ENCODE peak calls at places on chromosomes 16 and 17, in nine cellular contexts. Y is AG04450, G is testis, X is K562, Q is PC-3, U is tibial nerve, M is uterus, T is ovary, P is right lobe of liver. O is an unnamed sample.

GRCh38 chr17:35227546-35227945 is 15.3 kb upstream of the SLFN5 start:
- DNase-seq in Y (no peak), G (no peak), X (no peak), Q (no peak), U (no peak), M (no peak), T (no peak), P (no peak), O (no peak)

GRCh38 chr17:8606415-8606814 is 24.1 kb downstream of the MYH10 start:
- DNase-seq in Y (no peak), G (no peak), X (no peak), Q (no peak), U (no peak), M (no peak), T (no peak), P (no peak), O (no peak)

GRCh38 chr16:73319747-73320146 is 271.8 kb upstream of the ZFHX3 start:
- DNase-seq in Y (no peak), G (peak; percentile 24), X (no peak), Q (no peak), U (no peak), M (no peak), T (no peak), P (no peak), O (no peak)

GRCh38 chr17:77451894-77452852 is 311.4 kb downstream of the SEC14L1 start:
- DNase-seq in Y (no peak), G (peak; percentile 80), X (peak; percentile 57), Q (no peak), U (peak; percentile 67), M (peak; percentile 79), T (peak; percentile 77), P (no peak), O (no peak)

GRCh38 chr17:48160177-48160967 is 52.8 kb downstream of the SNX11 start:
- DNase-seq in Y (no peak), G (no peak), X (no peak), Q (no peak), U (no peak), M (no peak), T (no peak), P (peak; percentile 63), O (no peak)

GRCh38 chr17:4176803-4177472 is 33.9 kb downstream of the CYB5D2 start:
- DNase-seq in Y (no peak), G (no peak), X (no peak), Q (no peak), U (no peak), M (no peak), T (no peak), P (no peak), O (no peak)

GRCh38 chr17:33939959-33940358 is 315.1 kb upstream of the CCL2 start:
- DNase-seq in Y (no peak), G (no peak), X (no peak), Q (no peak), U (no peak), M (no peak), T (no peak), P (no peak), O (no peak)

GRCh38 chr17:28763804-28764266 is 20.0 kb downstream of the TRAF4 start:
- DNase-seq in Y (peak; percentile 51), G (peak; percentile 93), X (peak; percentile 87), Q (peak; percentile 85), U (peak; percentile 99), M (peak; percentile 85), T (peak; percentile 88), P (no peak), O (peak; percentile 63)

GRCh38 chr17:10224592-10225195 is 26.3 kb upstream of the GAS7 start:
- DNase-seq in Y (no peak), G (no peak), X (no peak), Q (no peak), U (no peak), M (no peak), T (no peak), P (no peak), O (no peak)

GRCh38 chr17:80259642-80260535 is 763 bp upstream of the RNF213 start:
- DNase-seq in Y (no peak), G (peak; percentile 62), X (peak; percentile 78), Q (peak; percentile 73), U (peak; percentile 21), M (peak; percentile 55), T (peak; percentile 66), P (peak; percentile 85), O (peak; percentile 79)

GRCh38 chr17:74089869-74090464 is 113.5 kb upstream of the RPL38 start:
- DNase-seq in Y (no peak), G (peak; percentile 75), X (peak; percentile 71), Q (peak; percentile 77), U (peak; percentile 8), M (no peak), T (no peak), P (peak; percentile 64), O (peak; percentile 25)

GRCh38 chr17:81345211-81346089 is 49.8 kb upstream of the BAHCC1 start:
- DNase-seq in Y (no peak), G (peak; percentile 63), X (peak; percentile 90), Q (peak; percentile 87), U (peak; percentile 66), M (peak; percentile 88), T (peak; percentile 86), P (peak; percentile 94), O (peak; percentile 52)
- TF ChIP-seq CTCF in Y (peak; percentile 46), G (peak; percentile 36), X (peak; percentile 15), Q (peak; percentile 7), U (peak; percentile 25), M (peak; percentile 37), T (peak; percentile 42), P (peak; percentile 43), O (no peak)

GRCh38 chr17:13581925-13582324 is 19.8 kb downstream of the HS3ST3A1 start:
- DNase-seq in Y (no peak), G (no peak), X (no peak), Q (no peak), U (no peak), M (no peak), T (no peak), P (no peak), O (no peak)

GRCh38 chr17:13575466-13575865 is 26.3 kb downstream of the HS3ST3A1 start:
- DNase-seq in Y (no peak), G (no peak), X (no peak), Q (no peak), U (no peak), M (no peak), T (no peak), P (no peak), O (no peak)

GRCh38 chr17:13575922-13576419 is 25.8 kb downstream of the HS3ST3A1 start:
- DNase-seq in Y (no peak), G (no peak), X (no peak), Q (no peak), U (no peak), M (no peak), T (no peak), P (no peak), O (no peak)

GRCh38 chr17:13572581-13572980 is 29.1 kb downstream of the HS3ST3A1 start:
- DNase-seq in Y (no peak), G (no peak), X (no peak), Q (no peak), U (no peak), M (no peak), T (no peak), P (no peak), O (no peak)

GRCh38 chr17:13576661-13577526 is 24.8 kb downstream of the HS3ST3A1 start:
- DNase-seq in Y (no peak), G (no peak), X (no peak), Q (peak; percentile 50), U (no peak), M (no peak), T (no peak), P (no peak), O (no peak)
- TF ChIP-seq CTCF in Y (no peak), G (no peak), X (no peak), Q (peak; percentile 57), U (no peak), M (no peak), T (no peak), P (no peak), O (no peak)

DNA sequence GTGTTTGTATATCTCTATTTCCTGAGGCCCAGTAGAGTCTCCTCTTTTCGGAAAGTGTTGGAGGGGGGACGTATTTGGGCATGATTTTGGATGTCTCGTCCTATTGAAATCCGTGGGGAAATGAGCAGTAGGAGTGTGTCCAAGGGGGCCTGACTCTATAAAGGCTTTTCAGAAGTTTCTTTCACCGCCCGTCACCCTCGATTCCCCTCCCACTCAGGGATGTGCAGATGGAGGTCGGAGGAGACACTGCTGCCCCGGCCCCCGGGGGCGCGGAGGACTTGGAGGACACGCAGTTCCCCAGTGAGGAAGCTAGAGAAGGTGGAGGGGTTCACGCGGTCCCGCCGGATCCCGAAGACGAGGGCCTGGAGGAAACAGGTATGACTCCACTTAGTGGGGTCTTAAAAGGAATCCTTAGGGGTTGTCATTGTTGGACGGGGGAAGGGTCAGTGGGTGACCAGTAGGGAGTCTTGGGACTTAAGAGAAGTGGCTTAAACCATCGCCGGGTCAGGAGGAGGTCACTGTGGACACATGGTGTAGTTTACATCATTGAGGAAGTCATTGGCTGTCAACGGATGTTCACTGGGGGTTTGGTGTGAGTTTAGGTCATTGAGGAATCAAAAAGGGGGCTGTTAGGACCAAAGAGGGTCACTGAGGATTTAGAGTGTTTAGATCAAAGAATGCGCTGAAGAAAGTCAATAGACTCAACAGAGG is 424 bp downstream of the MON1B start:
- DNase-seq in Y (no peak), G (no peak), X (peak; percentile 65), Q (no peak), U (no peak), M (peak; percentile 31), T (no peak), P (peak; percentile 67), O (no peak)
- TF ChIP-seq CTCF in Y (no peak), G (no peak), X (no peak), Q (no peak), U (no peak), M (no peak), T (peak; percentile 1), P (no peak), O (no peak)

GRCh38 chr17:60311936-60312335 is 80.0 kb downstream of the USP32 start:
- DNase-seq in Y (no peak), G (no peak), X (no peak), Q (no peak), U (no peak), M (no peak), T (no peak), P (no peak), O (no peak)

GRCh38 chr17:60314423-60314822 is 77.5 kb downstream of the USP32 start:
- DNase-seq in Y (no peak), G (no peak), X (no peak), Q (no peak), U (no peak), M (no peak), T (no peak), P (no peak), O (no peak)

GRCh38 chr17:60311186-60311585 is 80.7 kb downstream of the USP32 start:
- DNase-seq in Y (no peak), G (no peak), X (no peak), Q (no peak), U (no peak), M (no peak), T (no peak), P (no peak), O (no peak)

GRCh38 chr17:60318830-60319229 is 73.1 kb downstream of the USP32 start:
- DNase-seq in Y (no peak), G (no peak), X (no peak), Q (no peak), U (no peak), M (no peak), T (no peak), P (no peak), O (no peak)

DNA sequence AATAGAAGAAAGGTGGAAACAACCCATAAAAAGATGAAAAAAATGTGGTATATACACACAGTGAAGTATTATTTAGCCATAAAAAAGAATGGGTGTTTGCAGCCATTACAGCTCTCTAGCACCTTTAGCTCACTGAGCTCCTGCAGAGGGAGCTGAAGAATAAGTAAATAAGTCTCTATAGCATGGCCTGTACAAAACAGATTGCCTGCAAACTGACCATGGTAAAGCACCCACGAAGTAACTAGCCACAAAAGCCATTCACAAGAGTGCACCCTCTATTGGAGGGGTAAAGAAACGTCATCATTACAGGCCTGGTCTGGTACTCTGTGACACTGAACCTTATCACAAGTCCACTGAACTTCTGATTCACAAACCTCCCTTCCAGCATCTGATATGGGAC is 76.3 kb downstream of the USP32 start:
- DNase-seq in Y (no peak), G (no peak), X (peak; percentile 63), Q (peak; percentile 39), U (no peak), M (no peak), T (no peak), P (no peak), O (no peak)
- TF ChIP-seq CTCF in Y (no peak), G (no peak), X (peak; percentile 53), Q (peak; percentile 67), U (no peak), M (no peak), T (no peak), P (peak; percentile 26), O (no peak)